ENCODE peak calls at places on chromosomes 3 and 15, in nine cellular contexts. U is kidney, M is tibial artery, I is GM23248, E is substantia nigra, H is right cardiac atrium, K is A549, R is cardiac muscle cell, S is Peyer's patch. L is an unnamed sample.

GRCh38 chr3:60055765-60056164 is 1005.9 kb upstream of the CFAP20DC start:
- DNase-seq in E (no peak), S (no peak), R (no peak), I (peak), U (no peak), H (no peak), K (no peak), M (no peak), L (no peak)

GRCh38 chr3:97817965-97818364 is 3.8 kb upstream of the CRYBG3 start:
- DNase-seq in I (no peak), K (no peak), E (no peak), M (no peak), U (no peak), H (no peak), R (no peak), S (no peak), L (no peak)

GRCh38 chr15:90744759-90745402 is 27.7 kb downstream of the BLM start:
- DNase-seq in I (peak), K (no peak), H (no peak), U (no peak), S (no peak), M (no peak), E (no peak), R (no peak), L (no peak)

GRCh38 chr15:98787936-98788757 is 139.8 kb downstream of the IGF1R start:
- DNase-seq in E (no peak), M (no peak), H (no peak), R (no peak), I (no peak), S (no peak), K (peak), U (no peak), L (no peak)

GRCh38 chr3:195270350-195271115 is 426 bp downstream of the XXYLT1 start:
- DNase-seq in K (peak), U (peak), I (peak), H (no peak), E (no peak), M (no peak), S (peak), R (peak), L (no peak)

GRCh38 chr3:8769088-8769822 is at the start of gene OXTR:
- DNase-seq in S (peak), H (peak), K (peak), R (peak), I (peak), E (peak), U (peak), M (no peak), L (peak)

GRCh38 chr15:68149059-68149458 is 56.1 kb downstream of the CALML4 start:
- DNase-seq in U (no peak), S (no peak), E (no peak), I (peak), M (no peak), H (no peak), R (peak), K (no peak), L (no peak)

GRCh38 chr15:61008915-61009314 is 220.2 kb downstream of the RORA start:
- DNase-seq in S (no peak), I (no peak), E (no peak), R (no peak), K (no peak), M (no peak), U (no peak), H (no peak), L (no peak)

GRCh38 chr15:47337836-47338235 is 379.5 kb upstream of the SEMA6D start:
- DNase-seq in I (no peak), M (no peak), R (no peak), H (no peak), U (no peak), K (no peak), S (no peak), E (no peak), L (no peak)

GRCh38 chr3:46915297-46915822 is 37.8 kb downstream of the PTH1R start:
- DNase-seq in S (peak), U (peak), E (no peak), M (peak), I (no peak), K (no peak), H (no peak), R (no peak), L (no peak)

GRCh38 chr3:164732166-164732565 is 346.1 kb downstream of the SI start:
- DNase-seq in I (peak), H (no peak), E (no peak), M (no peak), K (no peak), U (no peak), R (no peak), S (no peak), L (no peak)

GRCh38 chr3:11155341-11156025 is 1.2 kb downstream of the HRH1 start:
- DNase-seq in M (peak), R (peak), U (peak), S (peak), H (peak), I (peak), E (peak), K (peak), L (peak)

GRCh38 chr15:75123395-75123794 is 78.3 kb upstream of the C15orf39 start:
- DNase-seq in M (no peak), E (no peak), H (no peak), K (no peak), R (peak), S (no peak), I (peak), U (no peak), L (no peak)

GRCh38 chr3:14563946-14564539 is 23.9 kb upstream of the GRIP2 start:
- DNase-seq in M (no peak), U (no peak), E (no peak), H (no peak), K (no peak), I (no peak), S (no peak), R (no peak), L (no peak)

GRCh38 chr15:90598053-90598577 is 68.4 kb downstream of the CRTC3 start:
- DNase-seq in U (peak), H (peak), K (no peak), S (peak), M (peak), E (peak), I (no peak), R (peak), L (no peak)

DNA sequence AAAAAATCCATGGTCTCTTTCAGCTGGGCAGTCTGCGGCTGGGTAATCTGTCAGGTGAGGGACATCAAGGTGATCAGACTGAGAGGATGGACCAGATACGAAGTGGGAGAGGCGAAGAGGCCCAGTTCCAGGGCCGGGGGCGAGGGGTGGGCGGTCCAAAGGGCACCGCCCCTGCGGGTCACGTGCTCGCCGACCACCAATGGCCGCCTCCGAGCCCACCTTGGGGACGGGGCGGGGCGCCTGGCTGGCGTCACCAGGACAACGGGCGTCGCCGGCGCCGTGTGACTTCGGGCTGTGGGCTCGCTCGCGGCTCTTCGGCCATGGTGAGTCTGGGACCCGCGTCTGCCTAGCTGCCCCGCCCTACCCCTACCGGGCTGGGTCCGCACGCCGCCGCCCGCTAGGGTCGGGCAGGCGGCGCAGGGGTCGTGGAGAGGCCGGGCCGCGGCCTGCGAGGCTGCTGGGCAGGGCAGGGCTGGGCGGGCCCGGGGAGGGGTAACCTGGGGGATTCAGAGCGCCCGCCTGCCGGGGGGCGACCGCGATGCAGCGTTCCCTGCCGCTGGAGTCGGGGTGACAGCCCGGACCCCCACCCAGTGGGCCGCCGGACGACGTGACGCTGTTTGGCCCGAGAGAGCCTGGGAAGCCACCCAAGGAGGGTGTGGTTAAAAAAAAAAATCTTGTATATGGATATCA is at the start of gene FBXL2:
- DNase-seq in M (peak), U (peak), K (peak), E (peak), R (peak), H (peak), S (peak), I (peak), L (peak)
- H3K27ac ChIP-seq in M (peak), U (no peak), K (peak), E (no peak), R (peak), H (no peak), S (no peak), I (no peak), L (no peak)

GRCh38 chr15:70837476-70837875 is 16.5 kb downstream of the LARP6 start:
- DNase-seq in K (no peak), H (no peak), I (no peak), M (no peak), S (no peak), R (no peak), U (no peak), E (no peak), L (no peak)

GRCh38 chr15:70835826-70836225 is 18.1 kb downstream of the LARP6 start:
- DNase-seq in E (no peak), K (no peak), H (no peak), I (no peak), R (no peak), S (no peak), M (no peak), U (no peak), L (no peak)

GRCh38 chr15:70835415-70835814 is 18.5 kb downstream of the LARP6 start:
- DNase-seq in K (no peak), E (peak), H (peak), I (peak), S (no peak), R (no peak), U (no peak), M (peak), L (no peak)

GRCh38 chr15:70833897-70834765 is 19.8 kb downstream of the LARP6 start:
- DNase-seq in I (peak), K (peak), U (no peak), S (no peak), H (no peak), R (peak), E (no peak), M (no peak), L (no peak)

DNA sequence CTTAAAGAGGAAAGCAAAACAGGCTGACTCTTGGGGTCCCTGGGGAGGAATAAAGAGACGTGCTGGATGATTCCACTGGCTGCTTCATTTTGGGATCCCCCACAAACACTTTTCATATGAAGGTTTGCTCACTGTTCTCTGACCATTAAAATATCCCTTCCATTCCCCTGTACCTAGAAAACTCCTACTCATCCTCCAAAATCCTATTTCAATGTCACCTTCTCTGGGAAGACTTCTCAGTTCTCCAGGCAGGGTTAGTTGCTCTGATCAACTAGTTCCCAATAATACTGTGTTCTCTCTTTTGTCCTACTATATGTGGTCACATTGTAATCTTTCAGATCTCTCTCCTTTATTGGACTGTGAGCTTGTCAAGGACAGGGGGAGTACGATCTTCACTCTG is 19.0 kb downstream of the LARP6 start:
- DNase-seq in H (no peak), S (no peak), I (no peak), R (no peak), U (no peak), E (no peak), K (no peak), M (no peak), L (no peak)
- H3K27ac ChIP-seq in H (no peak), S (no peak), I (peak), R (no peak), U (no peak), E (peak), K (no peak), M (peak), L (peak)

GRCh38 chr3:42655980-42656679 is 2.6 kb downstream of the ZBTB47 start:
- DNase-seq in M (peak), S (no peak), U (peak), H (no peak), I (peak), E (no peak), K (no peak), R (peak), L (no peak)
- H3K27ac ChIP-seq in M (peak), S (peak), U (no peak), H (peak), I (peak), E (peak), K (no peak), R (no peak), L (peak)

GRCh38 chr3:182980204-182981037 is at the start of gene DCUN1D1:
- DNase-seq in K (peak), R (peak), M (peak), S (peak), U (peak), I (peak), E (peak), H (peak), L (peak)

GRCh38 chr3:182979103-182979697 is 1.1 kb downstream of the DCUN1D1 start:
- DNase-seq in E (no peak), U (no peak), S (no peak), R (peak), K (no peak), I (peak), M (no peak), H (no peak), L (no peak)

GRCh38 chr3:182981038-182981380 is 671 bp upstream of the DCUN1D1 start:
- DNase-seq in E (no peak), U (no peak), S (no peak), I (no peak), R (no peak), K (no peak), M (no peak), H (peak), L (no peak)

GRCh38 chr3:182979719-182980191 is 583 bp downstream of the DCUN1D1 start:
- DNase-seq in R (peak), S (no peak), U (no peak), H (peak), M (no peak), I (peak), K (peak), E (peak), L (peak)

DNA sequence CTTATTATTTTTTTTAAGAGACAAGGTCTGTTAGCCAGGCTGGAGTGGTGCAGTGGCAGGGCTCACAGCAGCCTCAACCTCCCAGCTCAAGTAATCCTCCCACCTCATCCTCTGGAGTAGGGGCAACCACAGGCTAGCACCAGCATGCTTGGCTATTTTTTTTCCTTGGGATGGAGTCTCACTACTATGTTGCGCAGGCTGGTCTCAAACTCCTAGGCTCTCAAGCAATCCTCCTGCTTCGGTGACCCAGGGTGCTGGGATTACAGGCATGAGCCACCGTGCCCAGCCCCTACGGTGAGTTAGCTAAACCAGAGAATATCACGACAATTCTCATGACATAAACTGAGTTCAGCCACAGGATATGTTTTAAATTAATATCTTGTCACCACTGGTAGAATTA is 2.0 kb downstream of the DCUN1D1 start:
- DNase-seq in I (no peak), K (no peak), E (no peak), U (no peak), M (no peak), R (no peak), S (no peak), H (no peak), L (no peak)
- H3K27ac ChIP-seq in I (no peak), K (no peak), E (no peak), U (no peak), M (no peak), R (no peak), S (no peak), H (no peak), L (no peak)

DNA sequence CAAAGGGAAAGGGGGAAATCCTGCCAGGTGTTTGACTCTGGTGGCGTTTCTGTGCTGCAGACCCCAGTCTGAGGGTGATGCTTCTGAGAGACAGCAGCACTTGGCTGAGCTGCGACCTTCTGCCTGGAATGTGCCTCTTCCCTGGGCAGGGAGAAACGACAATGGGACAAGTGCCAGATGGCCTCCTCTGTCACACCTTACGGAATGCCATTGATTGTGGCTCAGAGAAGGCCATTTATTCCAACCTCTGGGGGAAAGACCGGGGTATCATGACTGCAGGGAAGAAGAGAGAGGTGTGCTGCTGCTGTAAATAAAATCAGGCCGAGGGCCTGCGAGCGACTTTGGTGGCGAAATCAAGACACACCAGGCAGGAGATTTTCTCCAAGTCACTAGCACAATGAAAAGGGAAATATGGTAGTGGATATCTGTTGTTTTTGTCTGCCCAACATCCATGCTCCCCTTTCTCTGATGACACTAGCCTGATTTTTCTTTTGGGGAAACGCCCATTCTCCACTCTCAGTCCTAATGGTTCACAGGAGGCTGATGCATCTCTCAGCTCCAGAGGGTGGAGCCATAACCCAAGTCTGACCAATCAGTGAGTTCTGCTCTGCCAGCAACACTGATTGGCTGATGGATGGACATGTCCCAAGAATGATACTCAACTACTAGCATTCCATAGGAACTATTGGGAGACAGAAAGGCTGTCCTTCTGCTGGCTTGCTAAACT is 336.1 kb downstream of the FOXP1 start:
- DNase-seq in K (peak), R (peak), M (no peak), E (no peak), H (no peak), I (peak), U (no peak), S (no peak), L (no peak)
- H3K27ac ChIP-seq in K (peak), R (peak), M (peak), E (no peak), H (peak), I (no peak), U (no peak), S (no peak), L (no peak)

DNA sequence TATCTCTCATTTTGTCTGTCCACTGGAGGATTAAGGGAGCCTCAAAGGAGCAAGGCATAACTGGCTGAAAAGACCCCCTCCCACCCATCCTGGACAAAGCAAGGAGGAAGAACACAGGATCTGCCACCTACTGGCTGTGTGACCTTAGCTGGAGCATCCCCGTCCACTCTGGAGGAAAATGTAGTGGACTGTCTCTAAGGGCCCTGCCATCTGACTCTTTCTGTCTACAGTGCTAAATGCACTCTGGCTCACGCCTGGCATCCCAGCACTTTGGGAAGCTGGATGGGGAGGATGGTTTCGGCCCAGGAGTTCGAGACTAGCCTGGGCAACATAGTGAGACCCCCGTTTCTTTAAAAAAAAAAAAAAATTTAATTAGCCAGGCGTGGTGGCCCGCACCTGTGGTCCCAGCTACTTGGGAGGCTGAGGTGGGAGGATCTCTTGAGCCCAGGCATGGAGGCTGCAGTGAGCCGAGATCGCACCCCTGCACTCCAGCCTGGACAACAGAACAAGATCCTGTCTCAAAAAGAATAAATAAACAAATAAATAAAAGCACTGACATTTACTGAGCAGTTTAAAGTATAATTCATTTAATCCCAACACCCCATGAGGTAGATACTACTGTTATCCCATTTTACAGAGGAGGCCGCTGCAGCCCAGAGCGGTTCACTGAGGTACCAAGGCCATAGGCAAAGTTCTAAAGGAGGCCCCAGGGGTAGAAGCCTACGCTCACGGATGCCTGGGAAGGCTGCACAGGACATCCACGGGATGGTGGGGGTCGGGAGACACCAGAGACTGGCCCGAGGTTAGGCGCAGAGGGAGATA is 1.1 kb downstream of the TBC1D2B start:
- DNase-seq in U (no peak), R (no peak), K (no peak), I (peak), M (no peak), S (peak), E (no peak), H (no peak), L (no peak)
- H3K27ac ChIP-seq in U (peak), R (no peak), K (peak), I (peak), M (peak), S (peak), E (peak), H (peak), L (peak)

DNA sequence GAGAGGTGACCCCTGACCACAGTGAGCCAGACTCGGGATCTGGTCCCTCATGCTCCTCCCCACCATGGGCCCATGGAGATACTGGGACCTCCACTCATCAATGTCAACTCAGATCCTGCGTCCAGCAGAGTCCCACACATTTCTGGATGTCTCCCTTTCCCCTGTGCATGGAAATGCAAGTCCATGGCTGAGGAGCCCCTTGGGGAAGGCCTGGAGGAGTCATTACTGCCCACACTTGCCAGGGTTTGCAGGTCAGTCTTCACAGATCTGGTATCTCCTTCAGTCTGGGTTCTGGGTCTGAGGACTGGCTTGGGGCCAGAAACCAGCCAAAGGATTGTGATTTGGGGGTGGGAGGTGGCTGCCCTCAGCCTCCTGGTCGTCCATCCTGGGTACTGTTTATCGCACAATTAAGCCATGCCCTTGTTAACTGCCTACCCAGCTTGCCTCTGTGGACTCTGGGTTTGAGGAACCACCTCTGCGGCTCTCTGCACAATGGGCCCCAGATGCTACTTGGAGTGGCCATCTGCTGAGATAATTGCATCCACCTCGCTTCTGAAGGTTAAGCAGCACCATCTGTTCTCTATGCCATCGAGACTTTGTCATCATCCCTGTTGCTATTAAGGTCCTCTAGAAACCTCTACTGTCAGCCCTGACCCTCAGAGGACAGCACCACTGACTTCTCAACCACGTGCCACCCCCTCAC is 49.9 kb upstream of the KLF13 start:
- DNase-seq in K (no peak), R (no peak), M (peak), E (no peak), I (no peak), S (no peak), H (no peak), U (peak), L (no peak)
- H3K27ac ChIP-seq in K (no peak), R (no peak), M (no peak), E (peak), I (no peak), S (no peak), H (no peak), U (no peak), L (peak)